ENCODE peak calls at places on chromosomes 16 and 17, in eight cellular contexts. V is effector CD4-positive, alpha-beta T cell; U is NCI-H2029 treated with DMSO at 0.1 percent for 48 hours; C is stimulated activated CD4-positive, alpha-beta T cell treated with anti-CD3 and anti-CD28 coated beads, TNF-alpha, amount 100 ng/mL, for 1 hour; N is T-helper 9 cell; W is AG09319; J is T-cell; I is cerebellar nuclear complex. T is an unnamed sample.

GRCh38 chr17:82692268-82692667 is 6.2 kb downstream of the RAB40B start:
- DNase-seq in V (no peak), U (no peak), C (no peak), N (no peak), W (no peak), J (no peak), I (no peak), T (no peak)

GRCh38 chr16:14358697-14359305 is 271.3 kb downstream of the PARN start:
- DNase-seq in V (no peak), U (no peak), C (no peak), N (no peak), W (no peak), J (no peak), I (no peak), T (no peak)

GRCh38 chr16:21708533-21709115 is 44.9 kb downstream of the OTOA start:
- DNase-seq in V (peak; percentile 83), U (peak; percentile 72), C (peak; percentile 65), N (peak; percentile 81), W (peak; percentile 31), J (peak; percentile 78), I (peak; percentile 6), T (peak; percentile 12)

GRCh38 chr16:48035142-48035541 is 120.7 kb downstream of the ABCC12 start:
- DNase-seq in V (no peak), U (no peak), C (no peak), N (no peak), W (no peak), J (no peak), I (no peak), T (no peak)

GRCh38 chr17:48244121-48244711 is 136.7 kb downstream of the SNX11 start:
- DNase-seq in V (no peak), U (no peak), C (no peak), N (no peak), W (no peak), J (no peak), I (no peak), T (no peak)

GRCh38 chr16:7344806-7345416 is 12.3 kb downstream of the RBFOX1 start:
- DNase-seq in V (no peak), U (no peak), C (no peak), N (no peak), W (no peak), J (no peak), I (no peak), T (no peak)

GRCh38 chr17:39962642-39963220 is at the start of gene GSDMA:
- DNase-seq in V (no peak), U (no peak), C (no peak), N (no peak), W (no peak), J (no peak), I (no peak), T (no peak)

GRCh38 chr17:79188048-79188447 is 113.4 kb downstream of the ENGASE start:
- DNase-seq in V (no peak), U (no peak), C (no peak), N (no peak), W (no peak), J (no peak), I (no peak), T (no peak)

GRCh38 chr17:58585554-58585953 is 71.1 kb upstream of the MTMR4 start:
- DNase-seq in V (no peak), U (no peak), C (no peak), N (no peak), W (no peak), J (no peak), I (no peak), T (no peak)

GRCh38 chr17:28240688-28241340 is 78.2 kb upstream of the TMEM97 start:
- DNase-seq in V (no peak), U (no peak), C (no peak), N (no peak), W (no peak), J (no peak), I (no peak), T (no peak)

GRCh38 chr16:50808929-50809538 is 67.1 kb downstream of the CYLD start:
- DNase-seq in V (no peak), U (no peak), C (no peak), N (no peak), W (no peak), J (no peak), I (no peak), T (no peak)

GRCh38 chr17:77036841-77037381 is 103.9 kb upstream of the SEC14L1 start:
- DNase-seq in V (no peak), U (no peak), C (no peak), N (no peak), W (no peak), J (no peak), I (peak; percentile 55), T (peak; percentile 75)

GRCh38 chr17:29589524-29590260 is at the start of gene GIT1:
- DNase-seq in V (peak; percentile 77), U (peak; percentile 23), C (peak; percentile 79), N (peak; percentile 78), W (peak; percentile 54), J (peak; percentile 78), I (no peak), T (peak; percentile 66)

GRCh38 chr16:80454802-80455201 is 86.0 kb upstream of the DYNLRB2 start:
- DNase-seq in V (no peak), U (no peak), C (no peak), N (no peak), W (no peak), J (no peak), I (no peak), T (no peak)

GRCh38 chr17:13182854-13183253 is 165.0 kb upstream of the ELAC2 start:
- DNase-seq in V (no peak), U (peak; percentile 48), C (no peak), N (no peak), W (no peak), J (no peak), I (no peak), T (peak; percentile 88)

GRCh38 chr17:6427284-6427781 is 7.6 kb downstream of the AIPL1 start:
- DNase-seq in V (no peak), U (no peak), C (no peak), N (no peak), W (no peak), J (peak; percentile 23), I (no peak), T (no peak)

GRCh38 chr17:49514374-49514738 is 19.3 kb downstream of the NGFR start:
- DNase-seq in V (no peak), U (no peak), C (no peak), N (no peak), W (no peak), J (no peak), I (no peak), T (no peak)

GRCh38 chr16:54418903-54419302 is 132.3 kb upstream of the IRX3 start:
- DNase-seq in V (no peak), U (no peak), C (no peak), N (no peak), W (no peak), J (no peak), I (no peak), T (no peak)

GRCh38 chr17:1552911-1553310 is 9.7 kb downstream of the PITPNA start:
- DNase-seq in V (no peak), U (no peak), C (no peak), N (no peak), W (no peak), J (no peak), I (no peak), T (no peak)

GRCh38 chr17:65593092-65593869 is 31.8 kb upstream of the AXIN2 start:
- DNase-seq in V (no peak), U (no peak), C (no peak), N (no peak), W (no peak), J (peak; percentile 11), I (no peak), T (no peak)

GRCh38 chr17:5825717-5826330 is 241.5 kb upstream of the NLRP1 start:
- DNase-seq in V (no peak), U (no peak), C (no peak), N (no peak), W (no peak), J (no peak), I (no peak), T (no peak)

GRCh38 chr17:1830288-1830687 is 483 bp downstream of the RPA1 start:
- DNase-seq in V (no peak), U (no peak), C (no peak), N (no peak), W (no peak), J (peak; percentile 1), I (no peak), T (no peak)

GRCh38 chr17:66347661-66348604 is 45.5 kb downstream of the PRKCA start:
- DNase-seq in V (no peak), U (peak; percentile 64), C (no peak), N (no peak), W (no peak), J (no peak), I (no peak), T (no peak)

GRCh38 chr17:73196500-73196899 is 3.6 kb downstream of the COG1 start:
- DNase-seq in V (no peak), U (peak; percentile 64), C (no peak), N (no peak), W (no peak), J (no peak), I (peak; percentile 13), T (peak; percentile 93)